ENCODE peak calls at places on chromosomes 2 and 18, in seven cellular contexts. One of them, this sample, is unnamed.

GRCh38 chr2:85042330-85042729 is 71.4 kb downstream of the KCMF1 start:
- DNase-seq in T-helper 1 cell: no peak
- DNase-seq in kidney glomerular epithelial cell: no peak
- DNase-seq in stimulated activated CD8-positive, alpha-beta memory T cell treated with anti-CD3 and anti-CD28 coated beads, Interleukin-4, amount 100 ng/mL, for 1 hour: no peak
- DNase-seq in fibroblast of the conjunctiva: no peak
- DNase-seq in Calu3: no peak
- DNase-seq in uterus: no peak
- DNase-seq in this sample: no peak

GRCh38 chr2:197708331-197708730 is 3.2 kb downstream of the MARS2 start:
- DNase-seq in T-helper 1 cell: no peak
- DNase-seq in stimulated activated CD8-positive, alpha-beta memory T cell treated with anti-CD3 and anti-CD28 coated beads, Interleukin-4, amount 100 ng/mL, for 1 hour: no peak
- DNase-seq in Calu3: no peak
- DNase-seq in fibroblast of the conjunctiva: peak
- DNase-seq in kidney glomerular epithelial cell: no peak
- DNase-seq in uterus: no peak
- DNase-seq in this sample: no peak

GRCh38 chr2:183070942-183071844 is 7.4 kb upstream of the DUSP19 start:
- DNase-seq in T-helper 1 cell: no peak
- DNase-seq in Calu3: peak
- DNase-seq in kidney glomerular epithelial cell: no peak
- DNase-seq in fibroblast of the conjunctiva: peak
- DNase-seq in uterus: no peak
- DNase-seq in stimulated activated CD8-positive, alpha-beta memory T cell treated with anti-CD3 and anti-CD28 coated beads, Interleukin-4, amount 100 ng/mL, for 1 hour: no peak
- DNase-seq in this sample: no peak

GRCh38 chr2:145652992-145653545 is 1133.2 kb upstream of the ZEB2 start:
- DNase-seq in Calu3: no peak
- DNase-seq in uterus: no peak
- DNase-seq in T-helper 1 cell: no peak
- DNase-seq in kidney glomerular epithelial cell: peak
- DNase-seq in fibroblast of the conjunctiva: peak
- DNase-seq in stimulated activated CD8-positive, alpha-beta memory T cell treated with anti-CD3 and anti-CD28 coated beads, Interleukin-4, amount 100 ng/mL, for 1 hour: no peak
- DNase-seq in this sample: no peak

GRCh38 chr2:217928324-217929293 is 74.2 kb downstream of the TNS1 start:
- DNase-seq in kidney glomerular epithelial cell: no peak
- DNase-seq in T-helper 1 cell: no peak
- DNase-seq in uterus: peak
- DNase-seq in stimulated activated CD8-positive, alpha-beta memory T cell treated with anti-CD3 and anti-CD28 coated beads, Interleukin-4, amount 100 ng/mL, for 1 hour: no peak
- DNase-seq in fibroblast of the conjunctiva: no peak
- DNase-seq in Calu3: no peak
- DNase-seq in this sample: no peak

GRCh38 chr2:148812306-148812705 is 62.7 kb upstream of the KIF5C start:
- DNase-seq in uterus: peak
- DNase-seq in fibroblast of the conjunctiva: peak
- DNase-seq in Calu3: no peak
- DNase-seq in stimulated activated CD8-positive, alpha-beta memory T cell treated with anti-CD3 and anti-CD28 coated beads, Interleukin-4, amount 100 ng/mL, for 1 hour: no peak
- DNase-seq in T-helper 1 cell: no peak
- DNase-seq in kidney glomerular epithelial cell: peak
- DNase-seq in this sample: no peak

GRCh38 chr2:237459741-237460174 is 27.3 kb upstream of the MLPH start:
- DNase-seq in uterus: no peak
- DNase-seq in kidney glomerular epithelial cell: no peak
- DNase-seq in T-helper 1 cell: no peak
- DNase-seq in stimulated activated CD8-positive, alpha-beta memory T cell treated with anti-CD3 and anti-CD28 coated beads, Interleukin-4, amount 100 ng/mL, for 1 hour: no peak
- DNase-seq in Calu3: no peak
- DNase-seq in fibroblast of the conjunctiva: no peak
- DNase-seq in this sample: no peak

GRCh38 chr2:167581961-167582574 is 665.3 kb downstream of the STK39 start:
- DNase-seq in Calu3: no peak
- DNase-seq in fibroblast of the conjunctiva: no peak
- DNase-seq in uterus: no peak
- DNase-seq in T-helper 1 cell: no peak
- DNase-seq in kidney glomerular epithelial cell: peak
- DNase-seq in stimulated activated CD8-positive, alpha-beta memory T cell treated with anti-CD3 and anti-CD28 coated beads, Interleukin-4, amount 100 ng/mL, for 1 hour: no peak
- DNase-seq in this sample: no peak

GRCh38 chr18:74457043-74457742 is at the start of gene DIPK1C:
- DNase-seq in Calu3: no peak
- DNase-seq in T-helper 1 cell: no peak
- DNase-seq in kidney glomerular epithelial cell: no peak
- DNase-seq in uterus: no peak
- DNase-seq in stimulated activated CD8-positive, alpha-beta memory T cell treated with anti-CD3 and anti-CD28 coated beads, Interleukin-4, amount 100 ng/mL, for 1 hour: no peak
- DNase-seq in fibroblast of the conjunctiva: no peak
- DNase-seq in this sample: no peak

GRCh38 chr2:191646612-191646902 is 31.4 kb upstream of the NABP1 start:
- DNase-seq in fibroblast of the conjunctiva: no peak
- DNase-seq in uterus: no peak
- DNase-seq in Calu3: no peak
- DNase-seq in T-helper 1 cell: no peak
- DNase-seq in kidney glomerular epithelial cell: no peak
- DNase-seq in stimulated activated CD8-positive, alpha-beta memory T cell treated with anti-CD3 and anti-CD28 coated beads, Interleukin-4, amount 100 ng/mL, for 1 hour: no peak
- DNase-seq in this sample: no peak

GRCh38 chr2:234165421-234165820 is 114.9 kb downstream of the SPP2 start:
- DNase-seq in fibroblast of the conjunctiva: no peak
- DNase-seq in kidney glomerular epithelial cell: peak
- DNase-seq in T-helper 1 cell: no peak
- DNase-seq in stimulated activated CD8-positive, alpha-beta memory T cell treated with anti-CD3 and anti-CD28 coated beads, Interleukin-4, amount 100 ng/mL, for 1 hour: no peak
- DNase-seq in Calu3: no peak
- DNase-seq in uterus: no peak
- DNase-seq in this sample: no peak

GRCh38 chr2:59774821-59775463 is 778.5 kb downstream of the BCL11A start:
- DNase-seq in Calu3: no peak
- DNase-seq in stimulated activated CD8-positive, alpha-beta memory T cell treated with anti-CD3 and anti-CD28 coated beads, Interleukin-4, amount 100 ng/mL, for 1 hour: no peak
- DNase-seq in kidney glomerular epithelial cell: no peak
- DNase-seq in uterus: no peak
- DNase-seq in fibroblast of the conjunctiva: no peak
- DNase-seq in T-helper 1 cell: no peak
- DNase-seq in this sample: no peak

GRCh38 chr2:36834203-36834602 is 132.1 kb downstream of the STRN start:
- DNase-seq in kidney glomerular epithelial cell: no peak
- DNase-seq in uterus: no peak
- DNase-seq in stimulated activated CD8-positive, alpha-beta memory T cell treated with anti-CD3 and anti-CD28 coated beads, Interleukin-4, amount 100 ng/mL, for 1 hour: no peak
- DNase-seq in fibroblast of the conjunctiva: no peak
- DNase-seq in T-helper 1 cell: no peak
- DNase-seq in Calu3: no peak
- DNase-seq in this sample: no peak

GRCh38 chr18:8854550-8854949 is 149.2 kb downstream of the MTCL1 start:
- DNase-seq in fibroblast of the conjunctiva: no peak
- DNase-seq in T-helper 1 cell: no peak
- DNase-seq in kidney glomerular epithelial cell: no peak
- DNase-seq in uterus: no peak
- DNase-seq in stimulated activated CD8-positive, alpha-beta memory T cell treated with anti-CD3 and anti-CD28 coated beads, Interleukin-4, amount 100 ng/mL, for 1 hour: no peak
- DNase-seq in Calu3: no peak
- DNase-seq in this sample: no peak

GRCh38 chr18:39199231-39199855 is 1633.7 kb upstream of the CELF4 start:
- DNase-seq in T-helper 1 cell: no peak
- DNase-seq in kidney glomerular epithelial cell: no peak
- DNase-seq in fibroblast of the conjunctiva: no peak
- DNase-seq in uterus: no peak
- DNase-seq in stimulated activated CD8-positive, alpha-beta memory T cell treated with anti-CD3 and anti-CD28 coated beads, Interleukin-4, amount 100 ng/mL, for 1 hour: no peak
- DNase-seq in Calu3: no peak
- DNase-seq in this sample: no peak

GRCh38 chr2:85066874-85067351 is 66.3 kb upstream of the TCF7L1 start:
- DNase-seq in uterus: peak
- DNase-seq in kidney glomerular epithelial cell: peak
- DNase-seq in fibroblast of the conjunctiva: peak
- DNase-seq in stimulated activated CD8-positive, alpha-beta memory T cell treated with anti-CD3 and anti-CD28 coated beads, Interleukin-4, amount 100 ng/mL, for 1 hour: no peak
- DNase-seq in Calu3: peak
- DNase-seq in T-helper 1 cell: no peak
- DNase-seq in this sample: peak

GRCh38 chr2:15218423-15219086 is 342.6 kb downstream of the NBAS start:
- DNase-seq in uterus: no peak
- DNase-seq in fibroblast of the conjunctiva: no peak
- DNase-seq in stimulated activated CD8-positive, alpha-beta memory T cell treated with anti-CD3 and anti-CD28 coated beads, Interleukin-4, amount 100 ng/mL, for 1 hour: no peak
- DNase-seq in Calu3: no peak
- DNase-seq in kidney glomerular epithelial cell: no peak
- DNase-seq in T-helper 1 cell: no peak
- DNase-seq in this sample: no peak

GRCh38 chr2:223058952-223059716 is 7.1 kb downstream of the KCNE4 start:
- DNase-seq in Calu3: peak
- DNase-seq in stimulated activated CD8-positive, alpha-beta memory T cell treated with anti-CD3 and anti-CD28 coated beads, Interleukin-4, amount 100 ng/mL, for 1 hour: no peak
- DNase-seq in uterus: no peak
- DNase-seq in fibroblast of the conjunctiva: no peak
- DNase-seq in T-helper 1 cell: no peak
- DNase-seq in kidney glomerular epithelial cell: no peak
- DNase-seq in this sample: no peak

GRCh38 chr2:77521482-77521881 is 694 bp downstream of the LRRTM4 start:
- DNase-seq in fibroblast of the conjunctiva: no peak
- DNase-seq in kidney glomerular epithelial cell: no peak
- DNase-seq in T-helper 1 cell: no peak
- DNase-seq in Calu3: no peak
- DNase-seq in uterus: no peak
- DNase-seq in stimulated activated CD8-positive, alpha-beta memory T cell treated with anti-CD3 and anti-CD28 coated beads, Interleukin-4, amount 100 ng/mL, for 1 hour: no peak
- DNase-seq in this sample: no peak

GRCh38 chr18:58186258-58186948 is 142.4 kb downstream of the NEDD4L start:
- DNase-seq in Calu3: peak
- DNase-seq in kidney glomerular epithelial cell: peak
- DNase-seq in T-helper 1 cell: no peak
- DNase-seq in fibroblast of the conjunctiva: no peak
- DNase-seq in stimulated activated CD8-positive, alpha-beta memory T cell treated with anti-CD3 and anti-CD28 coated beads, Interleukin-4, amount 100 ng/mL, for 1 hour: no peak
- DNase-seq in uterus: no peak
- DNase-seq in this sample: no peak

GRCh38 chr18:4035521-4035920 is 419.6 kb downstream of the DLGAP1 start:
- DNase-seq in stimulated activated CD8-positive, alpha-beta memory T cell treated with anti-CD3 and anti-CD28 coated beads, Interleukin-4, amount 100 ng/mL, for 1 hour: no peak
- DNase-seq in fibroblast of the conjunctiva: no peak
- DNase-seq in kidney glomerular epithelial cell: no peak
- DNase-seq in T-helper 1 cell: no peak
- DNase-seq in Calu3: no peak
- DNase-seq in uterus: no peak
- DNase-seq in this sample: no peak

GRCh38 chr18:54269924-54270844 is 867 bp downstream of the POLI start:
- DNase-seq in fibroblast of the conjunctiva: peak
- DNase-seq in uterus: peak
- DNase-seq in stimulated activated CD8-positive, alpha-beta memory T cell treated with anti-CD3 and anti-CD28 coated beads, Interleukin-4, amount 100 ng/mL, for 1 hour: no peak
- DNase-seq in T-helper 1 cell: peak
- DNase-seq in kidney glomerular epithelial cell: peak
- DNase-seq in Calu3: peak
- DNase-seq in this sample: peak

GRCh38 chr2:67845557-67846114 is 217.2 kb downstream of the C1D start:
- DNase-seq in Calu3: no peak
- DNase-seq in stimulated activated CD8-positive, alpha-beta memory T cell treated with anti-CD3 and anti-CD28 coated beads, Interleukin-4, amount 100 ng/mL, for 1 hour: no peak
- DNase-seq in kidney glomerular epithelial cell: no peak
- DNase-seq in fibroblast of the conjunctiva: no peak
- DNase-seq in T-helper 1 cell: no peak
- DNase-seq in uterus: peak
- DNase-seq in this sample: no peak

GRCh38 chr18:76823574-76823973 is 1.2 kb downstream of the ZNF236 start:
- DNase-seq in stimulated activated CD8-positive, alpha-beta memory T cell treated with anti-CD3 and anti-CD28 coated beads, Interleukin-4, amount 100 ng/mL, for 1 hour: no peak
- DNase-seq in fibroblast of the conjunctiva: no peak
- DNase-seq in kidney glomerular epithelial cell: no peak
- DNase-seq in uterus: no peak
- DNase-seq in T-helper 1 cell: no peak
- DNase-seq in Calu3: no peak
- DNase-seq in this sample: peak

GRCh38 chr2:238928520-238929241 is 80.8 kb downstream of the TWIST2 start:
- DNase-seq in fibroblast of the conjunctiva: no peak
- DNase-seq in uterus: peak
- DNase-seq in kidney glomerular epithelial cell: no peak
- DNase-seq in Calu3: no peak
- DNase-seq in T-helper 1 cell: no peak
- DNase-seq in stimulated activated CD8-positive, alpha-beta memory T cell treated with anti-CD3 and anti-CD28 coated beads, Interleukin-4, amount 100 ng/mL, for 1 hour: no peak
- DNase-seq in this sample: no peak

GRCh38 chr2:172693037-172693436 is 42.6 kb upstream of the RAPGEF4 start:
- DNase-seq in uterus: peak
- DNase-seq in T-helper 1 cell: no peak
- DNase-seq in fibroblast of the conjunctiva: peak
- DNase-seq in kidney glomerular epithelial cell: peak
- DNase-seq in Calu3: peak
- DNase-seq in stimulated activated CD8-positive, alpha-beta memory T cell treated with anti-CD3 and anti-CD28 coated beads, Interleukin-4, amount 100 ng/mL, for 1 hour: no peak
- DNase-seq in this sample: no peak

GRCh38 chr2:33091541-33092123 is 144.9 kb downstream of the LTBP1 start:
- DNase-seq in T-helper 1 cell: no peak
- DNase-seq in kidney glomerular epithelial cell: no peak
- DNase-seq in stimulated activated CD8-positive, alpha-beta memory T cell treated with anti-CD3 and anti-CD28 coated beads, Interleukin-4, amount 100 ng/mL, for 1 hour: no peak
- DNase-seq in uterus: no peak
- DNase-seq in Calu3: no peak
- DNase-seq in fibroblast of the conjunctiva: no peak
- DNase-seq in this sample: no peak

GRCh38 chr2:86518498-86518897 is 44.7 kb downstream of the CHMP3 start:
- DNase-seq in stimulated activated CD8-positive, alpha-beta memory T cell treated with anti-CD3 and anti-CD28 coated beads, Interleukin-4, amount 100 ng/mL, for 1 hour: no peak
- DNase-seq in Calu3: peak
- DNase-seq in uterus: no peak
- DNase-seq in T-helper 1 cell: no peak
- DNase-seq in kidney glomerular epithelial cell: no peak
- DNase-seq in fibroblast of the conjunctiva: no peak
- DNase-seq in this sample: no peak

This sample was measured in GM13977.